ENCODE peak calls at places on chromosomes 4 and X, in nine cellular contexts. B is HFFc6; N is dorsolateral prefrontal cortex; S is HTR-8/SVneo; X is BJ; K is immature natural killer cell; H is activated CD4-positive, alpha-beta T cell treated with anti-CD3 and anti-CD28 coated beads, Interleukin-2, amount 50 U/mL, for 48 hours; O is hippocampal formation; A is kidney tubule cell. R is an unnamed sample.
A peak's percentile ranks its signal among the peaks of the same experiment; 100 is the strongest.

GRCh38 chrX:21735753-21736127 is 22.2 kb downstream of the SMPX start:
- DNase-seq in B (no peak), N (no peak), S (no peak), X (no peak), K (no peak), H (no peak), O (no peak), A (no peak), R (no peak)

GRCh38 chrX:131677655-131678628 is 134.1 kb downstream of the OR13H1 start:
- DNase-seq in B (no peak), N (peak; percentile 23), S (peak; percentile 12), X (no peak), K (peak; percentile 21), H (peak; percentile 23), O (no peak), A (peak; percentile 37), R (no peak)

GRCh38 chr4:101419324-101420135 is 72.2 kb upstream of the PPP3CA start:
- DNase-seq in B (no peak), N (no peak), S (no peak), X (peak; percentile 7), K (no peak), H (no peak), O (no peak), A (no peak), R (no peak)

GRCh38 chr4:92346289-92346688 is 42.5 kb downstream of the GRID2 start:
- DNase-seq in B (no peak), N (no peak), S (no peak), X (no peak), K (no peak), H (no peak), O (no peak), A (no peak), R (no peak)

GRCh38 chrX:46551494-46552128 is 6.4 kb upstream of the ZNF674 start:
- DNase-seq in B (peak; percentile 52), N (no peak), S (no peak), X (no peak), K (no peak), H (no peak), O (no peak), A (peak; percentile 28), R (no peak)

GRCh38 chr4:15451866-15452765 is 17.6 kb upstream of the CC2D2A start:
- DNase-seq in B (peak; percentile 95), N (no peak), S (peak; percentile 51), X (peak; percentile 74), K (no peak), H (no peak), O (no peak), A (peak; percentile 86), R (peak; percentile 74)

GRCh38 chr4:48194986-48195773 is 61.1 kb upstream of the TXK start:
- DNase-seq in B (no peak), N (no peak), S (no peak), X (peak; percentile 22), K (no peak), H (no peak), O (no peak), A (no peak), R (no peak)

GRCh38 chrX:320126-320783 is 1.7 kb upstream of the GTPBP6 start:
- DNase-seq in B (no peak), N (no peak), S (no peak), X (no peak), K (no peak), H (no peak), O (no peak), A (peak; percentile 23), R (no peak)

GRCh38 chr4:33890841-33891240 is 2353.5 kb downstream of the ARAP2 start:
- DNase-seq in B (no peak), N (no peak), S (no peak), X (no peak), K (no peak), H (no peak), O (no peak), A (no peak), R (no peak)

GRCh38 chrX:1323315-1323714 is 13.3 kb upstream of the IL3RA start:
- DNase-seq in B (peak; percentile 36), N (no peak), S (peak; percentile 70), X (no peak), K (peak; percentile 34), H (peak; percentile 60), O (no peak), A (peak; percentile 32), R (no peak)

GRCh38 chr4:88809561-88810219 is 112.1 kb upstream of the NAP1L5 start:
- DNase-seq in B (no peak), N (no peak), S (no peak), X (no peak), K (no peak), H (no peak), O (no peak), A (no peak), R (no peak)

GRCh38 chr4:139884438-139884837 is 218.8 kb downstream of the MGST2 start:
- DNase-seq in B (no peak), N (no peak), S (no peak), X (no peak), K (no peak), H (no peak), O (no peak), A (no peak), R (no peak)

GRCh38 chrX:12709047-12709446 is 82.2 kb upstream of the PRPS2 start:
- DNase-seq in B (no peak), N (no peak), S (no peak), X (no peak), K (no peak), H (no peak), O (no peak), A (no peak), R (no peak)

GRCh38 chr4:56892686-56893085 is 15.0 kb upstream of the REST start:
- DNase-seq in B (no peak), N (no peak), S (no peak), X (no peak), K (no peak), H (no peak), O (no peak), A (no peak), R (no peak)